ENCODE peak calls at places on chromosomes 12 and 14, in four cellular contexts. F is AML-193, L is Peyer's patch, D is GDM1. H is an unnamed sample.

GRCh38 chr14:91307046-91307445 is 62.5 kb upstream of the GPR68 start:
- DNase-seq in F (no peak), L (no peak), D (no peak), H (no peak)

GRCh38 chr14:35174342-35174741 is 52.0 kb downstream of the PRORP start:
- DNase-seq in F (no peak), L (no peak), D (no peak), H (no peak)

GRCh38 chr12:116610971-116611541 is 51.9 kb downstream of the MAP1LC3B2 start:
- DNase-seq in F (no peak), L (no peak), D (no peak), H (no peak)

GRCh38 chr14:103935102-103935501 is 6.8 kb downstream of the TDRD9 start:
- DNase-seq in F (no peak), L (no peak), D (no peak), H (no peak)

GRCh38 chr12:24920141-24920540 is 28.8 kb downstream of the BCAT1 start:
- DNase-seq in F (no peak), L (no peak), D (no peak), H (no peak)

GRCh38 chr12:47509398-47509851 is 196.4 kb downstream of the RPAP3 start:
- DNase-seq in F (no peak), L (no peak), D (no peak), H (no peak)

GRCh38 chr12:106078358-106079025 is 60.3 kb downstream of the NUAK1 start:
- DNase-seq in F (no peak), L (no peak), D (no peak), H (no peak)

GRCh38 chr14:59582845-59583509 is 6.4 kb upstream of the CCDC175 start:
- DNase-seq in F (no peak), L (no peak), D (no peak), H (no peak)

GRCh38 chr14:51726166-51726899 is 74.6 kb downstream of the FRMD6 start:
- DNase-seq in F (no peak), L (no peak), D (no peak), H (no peak)

GRCh38 chr14:94317259-94317658 is 5.9 kb downstream of the SERPINA6 start:
- DNase-seq in F (no peak), L (peak; percentile 65), D (no peak), H (no peak)

GRCh38 chr14:51520087-51520486 is 131.6 kb upstream of the FRMD6 start:
- DNase-seq in F (no peak), L (no peak), D (no peak), H (no peak)

GRCh38 chr12:15701721-15702156 is 87.4 kb downstream of the EPS8 start:
- DNase-seq in F (no peak), L (no peak), D (no peak), H (no peak)

GRCh38 chr12:53869500-53869899 is 69.1 kb upstream of the HOXC13 start:
- DNase-seq in F (no peak), L (no peak), D (no peak), H (no peak)

GRCh38 chr12:84502907-84503787 is 409.5 kb downstream of the SLC6A15 start:
- DNase-seq in F (peak; percentile 27), L (peak; percentile 46), D (no peak), H (no peak)

GRCh38 chr14:90795744-90796143 is 20.5 kb downstream of the TTC7B start:
- DNase-seq in F (no peak), L (no peak), D (no peak), H (no peak)

GRCh38 chr12:32176606-32177005 is 70.0 kb downstream of the BICD1 start:
- DNase-seq in F (no peak), L (no peak), D (no peak), H (no peak)

GRCh38 chr12:79725987-79726386 is 35.2 kb upstream of the PAWR start:
- DNase-seq in F (no peak), L (no peak), D (no peak), H (no peak)

GRCh38 chr14:69518341-69519101 is 34.0 kb downstream of the PLEKHD1 start:
- DNase-seq in F (no peak), L (no peak), D (no peak), H (no peak)

GRCh38 chr12:118603610-118604361 is 227.4 kb downstream of the SUDS3 start:
- DNase-seq in F (no peak), L (no peak), D (no peak), H (no peak)

GRCh38 chr14:56490379-56490778 is 89.2 kb upstream of the TMEM260 start:
- DNase-seq in F (peak; percentile 12), L (no peak), D (no peak), H (no peak)

GRCh38 chr14:92041203-92041602 is 1.3 kb upstream of the TRIP11 start:
- DNase-seq in F (no peak), L (no peak), D (no peak), H (no peak)

H was measured in effector CD8-positive, alpha-beta T cell.